ENCODE peak calls at places on chromosomes 4 and X, in six cellular contexts. V is HCT116, F is endothelial cell of umbilical vein, M is IMR-90, C is astrocyte, B is K562. X is an unnamed sample. For H3K36me3, the result is how much of the 10 kb centered on the place peaks cover.

GRCh38 chrX:80486299-80486698 is 66.1 kb downstream of the TENT5D start:
- DNase-seq in F (no peak), V (no peak), B (no peak), C (no peak), M (no peak), X (no peak)

GRCh38 chrX:44536198-44536597 is 6.5 kb downstream of the FUNDC1 start:
- DNase-seq in C (no peak), M (no peak), B (no peak), V (no peak), F (no peak), X (no peak)

GRCh38 chr4:84977409-84977808 is 10.9 kb upstream of the WDFY3 start:
- DNase-seq in F (no peak), M (no peak), B (no peak), C (no peak), V (no peak), X (no peak)

GRCh38 chrX:153600032-153600373 is 1.1 kb upstream of the CCNQ start:
- DNase-seq in C (no peak), V (no peak), M (no peak), B (no peak), F (no peak), X (no peak)

GRCh38 chrX:50877310-50877709 is 33.2 kb upstream of the BMP15 start:
- DNase-seq in F (no peak), V (no peak), B (no peak), C (peak), M (no peak), X (no peak)

GRCh38 chr4:849478-850175 is 23.7 kb upstream of the CPLX1 start:
- DNase-seq in B (no peak), C (no peak), M (no peak), F (no peak), V (no peak), X (no peak)

GRCh38 chr4:155353923-155354540 is 22.7 kb downstream of the MAP9 start:
- DNase-seq in B (peak), C (peak), V (peak), F (peak), M (peak), X (peak)

GRCh38 chr4:37693450-37694190 is 7.4 kb upstream of the RELL1 start:
- DNase-seq in F (no peak), V (no peak), C (peak), M (peak), B (no peak), X (no peak)

GRCh38 chrX:66015152-66015827 is 24.6 kb downstream of the VSIG4 start:
- DNase-seq in B (peak), M (no peak), V (no peak), C (no peak), F (no peak), X (peak)

GRCh38 chrX:116317409-116317808 is 119.0 kb upstream of the SLC6A14 start:
- DNase-seq in B (no peak), M (no peak), C (peak), V (no peak), F (no peak), X (no peak)

GRCh38 chr4:26238426-26238781 is 82.4 kb upstream of the RBPJ start:
- DNase-seq in M (no peak), B (no peak), V (no peak), C (no peak), F (no peak), X (no peak)

GRCh38 chr4:125314676-125315570 is at the start of gene FAT4:
- DNase-seq in F (peak), V (peak), M (peak), C (peak), B (peak), X (peak)

GRCh38 chrX:12210921-12211320 is 72.6 kb downstream of the FRMPD4 start:
- DNase-seq in M (peak), C (peak), F (no peak), V (no peak), B (no peak), X (no peak)

GRCh38 chr4:163172666-163173065 is 6.0 kb upstream of the NAF1 start:
- DNase-seq in B (no peak), M (no peak), V (no peak), F (no peak), C (no peak), X (no peak)

GRCh38 chrX:10102046-10102704 is 54.6 kb upstream of the CLCN4 start:
- DNase-seq in B (no peak), V (no peak), M (no peak), F (no peak), C (no peak), X (no peak)

GRCh38 chrX:39445336-39445735 is 644.1 kb downstream of the MID1IP1 start:
- DNase-seq in C (no peak), F (peak), V (no peak), M (no peak), B (peak), X (peak)

GRCh38 chr4:66639361-66639760 is 905.9 kb downstream of the CENPC start:
- DNase-seq in C (peak), V (no peak), F (peak), B (no peak), M (no peak), X (no peak)

GRCh38 chrX:153875391-153876111 is 10.4 kb downstream of the L1CAM start:
- DNase-seq in F (peak), C (no peak), B (peak), V (no peak), M (no peak), X (peak)

GRCh38 chr4:3285558-3286334 is 7.1 kb upstream of the RGS12 start:
- DNase-seq in C (peak), B (no peak), F (no peak), M (peak), V (no peak), X (no peak)

GRCh38 chr4:134019657-134020056 is 181.9 kb downstream of the PABPC4L start:
- DNase-seq in B (no peak), V (no peak), M (no peak), F (no peak), C (peak), X (no peak)

GRCh38 chr4:141283563-141283962 is 62.9 kb downstream of the ZNF330 start:
- DNase-seq in V (no peak), M (no peak), B (no peak), C (no peak), F (no peak), X (no peak)

GRCh38 chrX:138853936-138854335 is 142.4 kb upstream of the FGF13 start:
- DNase-seq in B (no peak), V (no peak), C (peak), M (no peak), F (no peak), X (no peak)

GRCh38 chrX:22147214-22147613 is 115.1 kb downstream of the PHEX start:
- DNase-seq in C (peak), M (no peak), F (no peak), V (no peak), B (no peak), X (no peak)

GRCh38 chr4:113064244-113064643 is 14.8 kb downstream of the ANK2 start:
- DNase-seq in M (no peak), F (no peak), C (no peak), V (no peak), B (no peak), X (no peak)

GRCh38 chrX:14936561-14936960 is 63.3 kb downstream of the MOSPD2 start:
- DNase-seq in B (peak), C (peak), F (no peak), V (peak), M (peak), X (no peak)

GRCh38 chr4:2256781-2257191 is 5.1 kb downstream of the MXD4 start:
- DNase-seq in V (no peak), F (peak), C (no peak), M (no peak), B (peak), X (no peak)

GRCh38 chrX:129980540-129981206 is 1.8 kb upstream of the BCORL1 start:
- DNase-seq in B (no peak), M (no peak), C (no peak), V (no peak), F (peak), X (no peak)

GRCh38 chr4:42142586-42142985 is 9.9 kb downstream of the BEND4 start:
- DNase-seq in M (peak), V (no peak), F (no peak), B (no peak), C (no peak), X (no peak)

GRCh38 chr4:159006202-159006601 is 96.7 kb upstream of the RAPGEF2 start:
- DNase-seq in B (no peak), V (peak), M (peak), F (no peak), C (peak), X (no peak)

GRCh38 chr4:7430368-7430964 is 4.3 kb downstream of the PSAPL1 start:
- DNase-seq in V (peak), C (no peak), B (no peak), F (no peak), M (no peak), X (no peak)

GRCh38 chrX:122579521-122579920 is 604.6 kb upstream of the GRIA3 start:
- DNase-seq in C (peak), F (no peak), B (no peak), M (peak), V (no peak), X (no peak)

GRCh38 chr4:156970501-156971167 is 965 bp downstream of the PDGFC start:
- DNase-seq in C (no peak), M (peak), B (no peak), V (no peak), F (peak), X (peak)

GRCh38 chr4:25029479-25030282 is 1.1 kb downstream of the LGI2 start:
- DNase-seq in V (no peak), F (no peak), B (no peak), C (no peak), M (no peak), X (peak)

GRCh38 chr4:54942735-54943134 is 182.7 kb downstream of the KDR start:
- DNase-seq in B (no peak), M (no peak), F (peak), V (no peak), C (no peak), X (no peak)

GRCh38 chr4:143538979-143539669 is 25.6 kb downstream of the SMARCA5 start:
- DNase-seq in C (no peak), M (no peak), F (no peak), B (no peak), V (no peak), X (peak)
- H3K36me3 ChIP-seq in C (half or more), M (under half), F (under half), B (half or more), V (half or more), X (under half)

GRCh38 chr4:119026662-119027444 is 108.8 kb upstream of the MYOZ2 start:
- DNase-seq in M (no peak), F (no peak), V (no peak), B (no peak), C (no peak), X (no peak)

GRCh38 chr4:119025916-119026661 is 109.5 kb upstream of the MYOZ2 start:
- DNase-seq in M (peak), F (no peak), V (peak), C (peak), B (no peak), X (no peak)

GRCh38 chr4:119027815-119028214 is 107.8 kb upstream of the MYOZ2 start:
- DNase-seq in M (no peak), C (no peak), B (no peak), V (no peak), F (no peak), X (no peak)

GRCh38 chr4:119025440-119025839 is 110.2 kb upstream of the MYOZ2 start:
- DNase-seq in C (peak), F (no peak), B (no peak), V (peak), M (peak), X (no peak)

DNA sequence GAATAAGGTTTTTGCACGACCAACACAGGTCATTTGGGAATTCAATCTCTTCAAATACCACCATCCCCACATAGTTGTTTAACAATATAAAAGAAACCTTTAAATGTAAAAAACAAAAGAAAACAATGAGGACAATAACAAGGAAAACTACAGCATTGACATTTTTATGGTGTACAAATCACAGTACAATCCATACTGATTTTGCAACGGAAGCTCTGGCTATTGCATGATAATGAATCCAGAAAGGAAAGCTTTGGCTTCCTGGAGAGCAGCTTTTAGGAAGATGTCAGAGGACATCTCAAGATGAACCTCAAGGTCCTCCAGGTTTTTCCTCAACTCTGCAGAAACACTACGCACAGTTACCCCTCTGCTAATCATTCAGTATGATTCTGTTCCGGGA is 111.5 kb upstream of the MYOZ2 start:
- DNase-seq in B (no peak), F (no peak), C (no peak), M (no peak), V (no peak), X (no peak)
- TF ChIP-seq CTCF in B (no peak), F (no peak), C (no peak), M (no peak), V (no peak), X (no peak)

DNA sequence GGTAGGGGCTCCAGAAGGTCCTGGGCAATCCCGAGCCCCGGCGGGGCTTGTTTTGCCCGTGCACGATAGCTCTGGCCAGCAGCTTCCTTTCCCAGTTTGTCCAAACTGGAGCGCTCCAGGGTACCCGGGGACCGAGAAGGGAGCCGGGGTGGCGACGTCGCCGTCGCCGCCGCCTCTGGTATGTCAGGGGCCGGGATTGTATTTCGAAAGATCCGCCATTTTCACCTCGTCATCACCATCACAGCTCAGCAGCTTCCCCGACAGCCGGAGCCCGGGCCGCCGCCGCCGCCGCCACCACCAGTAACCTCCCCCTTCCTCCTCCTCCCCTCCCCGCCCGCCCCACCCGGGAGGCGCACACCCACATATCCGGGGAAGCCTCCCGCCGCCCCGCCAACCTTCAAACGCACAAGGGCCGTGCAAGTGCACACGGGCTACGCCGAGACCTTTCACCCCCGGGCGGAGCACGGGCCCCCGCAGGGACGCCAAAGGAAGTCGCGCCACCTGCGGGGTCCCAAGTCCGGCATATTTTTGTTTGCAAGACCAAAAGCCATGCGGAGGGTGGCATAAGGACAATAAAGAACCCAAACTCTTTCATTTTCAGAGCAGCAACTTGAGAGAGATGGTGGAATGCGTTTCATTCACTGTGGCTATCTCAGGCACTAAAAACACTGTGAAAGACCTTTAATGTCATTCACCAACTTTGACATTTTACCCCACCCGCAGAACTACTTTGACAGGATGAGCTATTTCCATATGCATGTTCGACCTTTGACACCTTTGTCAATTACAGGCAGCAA is at the start of gene LIN54:
- DNase-seq in V (peak), C (peak), F (peak), M (peak), B (peak), X (peak)
- H3K9ac ChIP-seq in V (peak), C (peak), F (peak), M (peak), B (peak), X (peak)

DNA sequence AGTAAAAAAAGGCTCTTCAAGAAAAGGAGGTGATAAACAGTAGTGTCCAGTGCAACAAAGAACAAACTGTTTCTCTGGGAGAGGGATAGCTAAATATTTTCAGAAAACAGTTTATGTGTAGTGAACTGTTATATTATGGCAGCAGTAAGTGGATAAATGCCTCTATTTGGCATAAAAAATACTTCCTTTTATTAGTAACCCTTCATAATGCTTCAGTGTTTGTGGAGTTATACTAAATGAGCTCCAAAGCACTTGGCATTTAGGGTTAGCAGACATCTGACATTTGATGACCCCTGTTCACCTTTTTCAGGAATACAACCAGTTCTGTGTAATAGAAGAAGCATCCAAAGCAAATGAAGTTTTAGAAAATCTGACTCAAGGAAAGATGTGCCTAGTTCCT is 31.9 kb downstream of the TRAPPC11 start:
- DNase-seq in F (no peak), V (no peak), C (no peak), B (no peak), M (no peak), X (no peak)
- H3K36me3 ChIP-seq in F (under half), V (under half), C (under half), B (half or more), M (under half), X (under half)

GRCh38 chrX:119762718-119763117 is 4.3 kb downstream of the SOWAHD start:
- DNase-seq in F (no peak), C (peak), M (no peak), B (no peak), V (no peak), X (peak)
- TF ChIP-seq CTCF in F (no peak), C (no peak), M (no peak), B (no peak), V (no peak), X (no peak)

GRCh38 chr4:5747746-5748365 is 36.9 kb downstream of the EVC start:
- DNase-seq in F (peak), M (peak), C (peak), B (no peak), V (no peak), X (no peak)
- H3K9ac ChIP-seq in F (peak), M (no peak), C (peak), B (no peak), V (no peak), X (no peak)

GRCh38 chr4:10115271-10115656 is 1.3 kb downstream of the WDR1 start:
- DNase-seq in M (peak), F (peak), V (no peak), B (no peak), C (no peak), X (no peak)
- H3K36me3 ChIP-seq in M (half or more), F (under half), V (under half), B (half or more), C (under half), X (under half)

GRCh38 chr4:161254375-161254774 is 909.4 kb downstream of the FSTL5 start:
- DNase-seq in C (no peak), F (no peak), B (no peak), M (no peak), V (no peak), X (peak)

GRCh38 chr4:161256172-161256571 is 907.6 kb downstream of the FSTL5 start:
- DNase-seq in V (peak), C (peak), F (no peak), M (no peak), B (no peak), X (no peak)

GRCh38 chr4:161249779-161250440 is 913.9 kb downstream of the FSTL5 start:
- DNase-seq in B (no peak), F (no peak), M (no peak), C (no peak), V (no peak), X (no peak)

GRCh38 chr4:161248880-161249279 is 914.9 kb downstream of the FSTL5 start:
- DNase-seq in M (no peak), B (no peak), V (no peak), C (no peak), F (no peak), X (no peak)

DNA sequence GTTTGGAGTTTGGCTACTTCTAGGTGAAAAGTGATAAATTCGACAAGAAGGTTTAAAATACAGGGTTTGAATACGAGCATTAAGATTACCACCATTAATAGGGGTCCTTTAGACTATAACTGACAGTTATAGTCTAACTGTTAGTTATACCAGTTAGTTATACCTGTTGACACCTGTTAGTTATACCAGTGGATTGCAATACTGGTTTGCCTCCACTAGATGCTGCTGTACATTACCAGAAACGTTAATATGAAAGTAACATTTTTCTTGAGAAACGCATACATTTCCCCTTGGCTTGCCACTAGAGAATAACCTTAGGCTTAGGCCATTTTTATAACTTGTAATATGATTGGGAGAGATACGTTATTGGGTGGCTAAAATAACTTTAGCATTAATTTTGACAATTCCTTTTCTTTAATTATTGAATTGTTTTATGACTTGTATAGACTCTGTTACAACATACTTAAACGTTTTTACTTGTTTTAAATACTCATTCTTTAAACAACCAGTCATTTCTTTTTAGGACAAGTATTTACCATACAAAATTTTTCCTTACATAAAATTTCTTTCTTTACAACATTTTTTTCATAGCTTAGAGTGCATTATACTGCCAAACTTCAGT is 911.2 kb downstream of the FSTL5 start:
- DNase-seq in C (no peak), M (peak), B (no peak), F (peak), V (peak), X (peak)
- TF ChIP-seq CTCF in C (peak), M (peak), B (peak), F (peak), V (peak), X (peak)

GRCh38 chr4:87506974-87507701 is 22.0 kb downstream of the SPARCL1 start:
- DNase-seq in C (peak), F (no peak), B (no peak), V (no peak), M (peak), X (no peak)
- H3K9ac ChIP-seq in C (peak), F (no peak), B (no peak), V (no peak), M (no peak), X (no peak)

GRCh38 chr4:108081251-108081650 is 87.5 kb downstream of the LEF1 start:
- DNase-seq in M (no peak), V (no peak), B (no peak), F (no peak), C (no peak), X (no peak)
- H3K36me3 ChIP-seq in M (under half), V (under half), B (under half), F (under half), C (under half), X (under half)

X was measured in MM.1S.